ENCODE peak calls at places on chromosome 12, in six cellular contexts. F is lung, B is Caco-2, U is heart right ventricle, X is A549, K is IMR-90. R is an unnamed sample.

GRCh38 chr12:96743606-96744005 is 163.5 kb upstream of the NEDD1 start:
- DNase-seq in F (no peak), B (no peak), U (no peak), X (no peak), K (peak; percentile 38), R (peak; percentile 16)

GRCh38 chr12:122449317-122449716 is 26.8 kb upstream of the CLIP1 start:
- DNase-seq in F (no peak), B (peak; percentile 62), U (no peak), X (peak; percentile 76), K (peak; percentile 95), R (no peak)

GRCh38 chr12:69055280-69055679 is 122.3 kb upstream of the CPM start:
- DNase-seq in F (no peak), B (no peak), U (no peak), X (no peak), K (no peak), R (no peak)

GRCh38 chr12:13179159-13180074 is 17.1 kb upstream of the EMP1 start:
- DNase-seq in F (peak; percentile 35), B (no peak), U (no peak), X (peak; percentile 39), K (peak; percentile 37), R (peak; percentile 61)

GRCh38 chr12:101620762-101621133 is 26.0 kb downstream of the MYBPC1 start:
- DNase-seq in F (no peak), B (no peak), U (no peak), X (no peak), K (no peak), R (no peak)

GRCh38 chr12:64612843-64613242 is 2.5 kb downstream of the RASSF3 start:
- DNase-seq in F (no peak), B (no peak), U (no peak), X (no peak), K (no peak), R (no peak)

GRCh38 chr12:12901158-12901791 is 9.9 kb downstream of the GPRC5A start:
- DNase-seq in F (no peak), B (peak; percentile 58), U (no peak), X (peak; percentile 87), K (peak; percentile 94), R (no peak)

GRCh38 chr12:63420206-63420644 is 248.1 kb downstream of the DPY19L2 start:
- DNase-seq in F (no peak), B (peak; percentile 45), U (peak; percentile 12), X (peak; percentile 76), K (peak; percentile 59), R (peak; percentile 73)

GRCh38 chr12:122080149-122081107 is 1.9 kb downstream of the MLXIP start:
- DNase-seq in F (peak; percentile 76), B (no peak), U (peak; percentile 70), X (peak; percentile 40), K (peak; percentile 86), R (no peak)

GRCh38 chr12:3598896-3599295 is 107.9 kb downstream of the PRMT8 start:
- DNase-seq in F (no peak), B (no peak), U (no peak), X (no peak), K (no peak), R (no peak)

GRCh38 chr12:26239127-26239500 is 43.7 kb downstream of the SSPN start:
- DNase-seq in F (no peak), B (no peak), U (no peak), X (no peak), K (peak; percentile 14), R (no peak)

GRCh38 chr12:139585-139984 is 73.0 kb downstream of the IQSEC3 start:
- DNase-seq in F (no peak), B (no peak), U (no peak), X (no peak), K (peak; percentile 20), R (peak; percentile 42)

GRCh38 chr12:49703647-49704137 is 3.5 kb downstream of the FMNL3 start:
- DNase-seq in F (no peak), B (no peak), U (no peak), X (no peak), K (peak; percentile 92), R (no peak)

GRCh38 chr12:12560587-12561304 is 1.9 kb downstream of the DUSP16 start:
- DNase-seq in F (peak; percentile 72), B (peak; percentile 75), U (peak; percentile 40), X (peak; percentile 83), K (peak; percentile 69), R (peak; percentile 76)

GRCh38 chr12:89733579-89734201 is 25.1 kb upstream of the ATP2B1 start:
- DNase-seq in F (no peak), B (no peak), U (no peak), X (no peak), K (peak; percentile 90), R (peak; percentile 91)

GRCh38 chr12:128976120-128976519 is 122.8 kb downstream of the GLT1D1 start:
- DNase-seq in F (peak; percentile 36), B (no peak), U (no peak), X (peak; percentile 23), K (no peak), R (no peak)

DNA sequence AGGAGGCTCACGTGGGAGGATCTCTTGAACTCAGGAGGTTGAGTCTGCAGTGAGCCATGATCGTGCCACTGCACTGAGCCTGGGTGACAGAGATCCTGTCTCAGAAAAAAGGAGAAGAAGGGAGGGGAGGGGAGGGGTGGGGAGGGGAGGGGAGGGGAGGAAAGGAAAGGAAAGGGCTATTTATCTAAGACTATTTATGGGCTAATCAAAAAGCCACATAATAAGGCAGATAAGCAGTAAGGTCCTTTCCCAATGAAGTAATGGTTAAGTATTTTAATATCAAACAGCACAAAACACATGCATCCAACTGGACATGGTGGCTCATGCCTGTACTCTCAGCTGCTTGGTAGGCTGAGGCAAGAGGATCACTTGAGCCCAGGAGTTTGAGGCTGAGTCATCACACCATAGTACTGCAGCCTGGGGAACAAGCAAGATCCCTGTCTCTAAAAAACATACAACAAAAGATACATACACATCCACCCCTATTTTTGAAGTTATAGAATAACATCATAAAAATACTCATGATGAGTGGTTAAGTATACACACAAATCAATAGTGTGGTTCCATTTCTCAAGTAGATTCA is 9.7 kb downstream of the PAWR start:
- DNase-seq in F (no peak), B (no peak), U (no peak), X (peak; percentile 41), K (peak; percentile 83), R (peak; percentile 51)
- H3K4me1 ChIP-seq in F (peaks cover 5% of the 10 kb centered on the region), B (peaks cover 31% of the 10 kb centered on the region), U (no peaks in the 10 kb centered on the region), X (peaks cover 90% of the 10 kb centered on the region), K (peaks cover under 1% of the 10 kb centered on the region), R (peaks cover 8% of the 10 kb centered on the region)

DNA sequence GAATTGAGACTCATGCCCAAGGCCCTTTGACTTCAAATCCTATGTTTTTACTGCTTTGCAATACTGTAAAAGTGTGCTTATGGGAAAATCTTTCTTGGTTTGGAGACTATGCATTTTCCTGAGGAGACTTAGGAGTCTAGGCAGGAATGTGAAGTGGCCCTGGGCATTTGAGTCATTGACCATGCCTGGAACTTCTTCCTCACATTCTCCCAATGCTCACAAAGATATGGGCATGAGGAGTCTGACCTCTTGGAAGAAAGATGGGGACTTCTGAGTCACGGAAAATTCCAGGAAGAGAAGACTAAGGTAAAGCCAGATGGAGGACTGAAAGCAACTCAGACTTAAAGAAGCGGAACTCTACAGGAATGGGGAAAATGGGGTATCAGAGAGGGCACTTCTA is 38.2 kb upstream of the ZNF641 start:
- DNase-seq in F (no peak), B (no peak), U (no peak), X (no peak), K (peak; percentile 8), R (peak; percentile 8)
- TF ChIP-seq CTCF in F (no peak), B (no peak), U (no peak), X (no peak), K (no peak), R (no peak)

DNA sequence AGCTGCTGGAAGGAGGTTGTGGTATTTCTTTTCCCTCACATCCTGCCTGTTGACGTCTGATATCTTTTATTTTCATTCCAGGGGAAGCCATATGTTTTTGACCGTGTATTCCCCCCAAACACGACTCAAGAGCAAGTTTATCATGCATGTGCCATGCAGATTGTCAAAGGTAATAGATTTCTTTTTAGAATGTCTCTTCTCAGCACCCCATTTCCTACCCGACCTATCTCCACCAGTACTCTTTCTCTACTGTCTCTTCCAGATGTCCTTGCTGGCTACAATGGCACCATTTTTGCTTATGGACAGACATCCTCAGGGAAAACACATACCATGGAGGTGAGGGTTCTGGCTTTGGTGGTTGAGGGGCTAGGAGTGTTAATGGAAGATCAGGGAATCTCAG is 13.5 kb downstream of the KIF5A start:
- DNase-seq in F (no peak), B (no peak), U (no peak), X (no peak), K (no peak), R (no peak)
- H3K4me1 ChIP-seq in F (no peaks in the 10 kb centered on the region), B (no peaks in the 10 kb centered on the region), U (no peaks in the 10 kb centered on the region), X (peaks cover 6% of the 10 kb centered on the region), K (no peaks in the 10 kb centered on the region), R (no peaks in the 10 kb centered on the region)

GRCh38 chr12:124693356-124693755 is 125.9 kb upstream of the NCOR2 start:
- DNase-seq in F (no peak), B (no peak), U (no peak), X (no peak), K (no peak), R (no peak)

GRCh38 chr12:124696689-124697476 is 129.5 kb upstream of the NCOR2 start:
- DNase-seq in F (no peak), B (no peak), U (no peak), X (no peak), K (no peak), R (no peak)

GRCh38 chr12:124695861-124696260 is 128.4 kb upstream of the NCOR2 start:
- DNase-seq in F (no peak), B (no peak), U (peak; percentile 52), X (no peak), K (peak; percentile 38), R (no peak)

GRCh38 chr12:124694250-124694649 is 126.8 kb upstream of the NCOR2 start:
- DNase-seq in F (no peak), B (no peak), U (no peak), X (no peak), K (no peak), R (peak; percentile 38)

GRCh38 chr12:124694846-124695497 is 127.6 kb upstream of the NCOR2 start:
- DNase-seq in F (no peak), B (no peak), U (peak; percentile 74), X (no peak), K (peak; percentile 91), R (no peak)
- TF ChIP-seq CTCF in F (no peak), B (no peak), U (no peak), X (no peak), K (no peak), R (no peak)

GRCh38 chr12:1471224-1471623 is 123.2 kb downstream of the FBXL14 start:
- DNase-seq in F (no peak), B (no peak), U (no peak), X (no peak), K (no peak), R (no peak)

GRCh38 chr12:1473418-1473817 is 121.0 kb downstream of the FBXL14 start:
- DNase-seq in F (no peak), B (no peak), U (no peak), X (no peak), K (no peak), R (no peak)

GRCh38 chr12:1470051-1470450 is 124.3 kb downstream of the FBXL14 start:
- DNase-seq in F (no peak), B (no peak), U (peak; percentile 29), X (no peak), K (no peak), R (peak; percentile 47)

GRCh38 chr12:1474059-1474537 is 120.3 kb downstream of the FBXL14 start:
- DNase-seq in F (no peak), B (no peak), U (no peak), X (peak; percentile 30), K (peak; percentile 99), R (peak; percentile 86)

GRCh38 chr12:1474567-1475153 is 119.7 kb downstream of the FBXL14 start:
- DNase-seq in F (no peak), B (no peak), U (no peak), X (no peak), K (peak; percentile 97), R (peak; percentile 86)
- H3K4me1 ChIP-seq in F (peaks cover 5% of the 10 kb centered on the region), B (no peaks in the 10 kb centered on the region), U (peaks cover 34% of the 10 kb centered on the region), X (peaks cover 22% of the 10 kb centered on the region), K (peaks cover 15% of the 10 kb centered on the region), R (peaks cover 61% of the 10 kb centered on the region)